ENCODE peak calls at places on chromosomes 4 and X, in five cellular contexts. One of them, this sample, is unnamed.

GRCh38 chr4:189313064-189313463 is 627.6 kb upstream of the FRG1 start:
- DNase-seq in K562: no peak
- DNase-seq in HCT116: no peak
- DNase-seq in GM12878: no peak
- DNase-seq in SK-N-SH: no peak
- DNase-seq in this sample: no peak

GRCh38 chr4:141497627-141498026 is 138.8 kb upstream of the IL15 start:
- DNase-seq in K562: no peak
- DNase-seq in HCT116: no peak
- DNase-seq in GM12878: peak
- DNase-seq in SK-N-SH: no peak
- DNase-seq in this sample: no peak

GRCh38 chrX:20594985-20595384 is 328.3 kb upstream of the RPS6KA3 start:
- DNase-seq in K562: no peak
- DNase-seq in HCT116: peak
- DNase-seq in GM12878: no peak
- DNase-seq in SK-N-SH: no peak
- DNase-seq in this sample: peak

GRCh38 chrX:133490955-133491354 is 75.7 kb upstream of the GPC4 start:
- DNase-seq in K562: no peak
- DNase-seq in HCT116: no peak
- DNase-seq in GM12878: no peak
- DNase-seq in SK-N-SH: no peak
- DNase-seq in this sample: no peak

GRCh38 chr4:112517067-112517588 is 1.1 kb upstream of the NEUROG2 start:
- DNase-seq in K562: peak
- DNase-seq in HCT116: no peak
- DNase-seq in GM12878: peak
- DNase-seq in SK-N-SH: peak
- DNase-seq in this sample: peak

GRCh38 chr4:19844436-19844835 is 407.3 kb upstream of the SLIT2 start:
- DNase-seq in K562: no peak
- DNase-seq in HCT116: no peak
- DNase-seq in GM12878: no peak
- DNase-seq in SK-N-SH: no peak
- DNase-seq in this sample: no peak

GRCh38 chrX:110173192-110174175 is 144.4 kb downstream of the AMMECR1 start:
- DNase-seq in K562: no peak
- DNase-seq in HCT116: no peak
- DNase-seq in GM12878: no peak
- DNase-seq in SK-N-SH: no peak
- DNase-seq in this sample: no peak

GRCh38 chr4:140884431-140885058 is 128.4 kb upstream of the TBC1D9 start:
- DNase-seq in K562: peak
- DNase-seq in HCT116: peak
- DNase-seq in GM12878: peak
- DNase-seq in SK-N-SH: peak
- DNase-seq in this sample: peak

GRCh38 chr4:139761461-139761860 is 95.8 kb downstream of the MGST2 start:
- DNase-seq in K562: peak
- DNase-seq in HCT116: peak
- DNase-seq in GM12878: no peak
- DNase-seq in SK-N-SH: peak
- DNase-seq in this sample: peak

GRCh38 chr4:178450614-178451013 is 1008.4 kb upstream of the AGA start:
- DNase-seq in K562: no peak
- DNase-seq in HCT116: no peak
- DNase-seq in GM12878: no peak
- DNase-seq in SK-N-SH: no peak
- DNase-seq in this sample: no peak

GRCh38 chr4:178448372-178449040 is 1006.3 kb upstream of the AGA start:
- DNase-seq in K562: no peak
- DNase-seq in HCT116: no peak
- DNase-seq in GM12878: no peak
- DNase-seq in SK-N-SH: no peak
- DNase-seq in this sample: no peak

DNA sequence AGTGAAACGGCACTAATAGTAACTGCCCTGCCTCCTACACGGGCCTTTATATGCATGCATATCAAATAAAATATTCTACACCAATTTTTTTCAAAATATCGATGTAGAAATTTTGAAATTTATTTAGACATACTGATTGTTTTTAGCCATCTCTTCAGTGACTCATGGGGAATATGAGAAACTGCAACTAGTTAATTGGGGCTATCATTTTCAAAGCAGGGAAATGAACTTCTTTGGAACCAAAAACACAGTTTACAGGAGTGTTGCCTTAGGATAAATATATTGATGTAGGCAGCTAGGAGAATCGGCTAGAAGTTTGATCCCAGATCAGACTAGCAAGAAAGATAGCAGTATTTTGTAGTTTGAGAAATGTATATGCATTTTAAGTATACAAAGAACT is 1010.8 kb upstream of the AGA start:
- DNase-seq in K562: no peak
- DNase-seq in HCT116: no peak
- DNase-seq in GM12878: no peak
- DNase-seq in SK-N-SH: no peak
- DNase-seq in this sample: no peak
- H2AFZ ChIP-seq in K562: no peak
- H2AFZ ChIP-seq in HCT116: no peak
- H2AFZ ChIP-seq in GM12878: no peak
- H2AFZ ChIP-seq in SK-N-SH: no peak
- H2AFZ ChIP-seq in this sample: no peak

DNA sequence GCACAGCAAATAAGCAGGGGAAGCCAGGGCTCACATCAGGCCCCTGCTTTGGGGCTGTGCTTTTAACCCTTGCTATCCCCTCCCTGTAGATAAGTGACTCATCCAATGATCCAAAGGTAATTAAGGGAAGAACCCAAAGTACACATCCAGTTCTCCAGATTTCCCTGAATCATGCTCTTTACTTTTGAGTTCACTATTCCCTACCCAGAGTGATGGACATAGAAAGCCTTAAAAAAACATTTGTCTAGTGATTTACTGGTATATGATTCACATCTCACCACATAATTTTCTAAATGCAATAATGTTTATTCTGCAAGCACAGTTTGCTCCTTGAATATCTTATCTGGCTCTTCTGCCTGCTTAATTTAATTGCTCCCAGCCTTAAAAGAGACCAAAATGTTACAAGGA is 136.2 kb downstream of the PPP3CA start:
- DNase-seq in K562: no peak
- DNase-seq in HCT116: no peak
- DNase-seq in GM12878: no peak
- DNase-seq in SK-N-SH: no peak
- DNase-seq in this sample: peak
- TF ChIP-seq POLR2AphosphoS5 in K562: no peak
- TF ChIP-seq POLR2AphosphoS5 in HCT116: no peak
- TF ChIP-seq POLR2AphosphoS5 in GM12878: no peak
- TF ChIP-seq POLR2AphosphoS5 in SK-N-SH: no peak
- TF ChIP-seq POLR2AphosphoS5 in this sample: no peak

GRCh38 chr4:23815351-23815750 is 74.5 kb downstream of the PPARGC1A start:
- DNase-seq in K562: no peak
- DNase-seq in HCT116: no peak
- DNase-seq in GM12878: no peak
- DNase-seq in SK-N-SH: no peak
- DNase-seq in this sample: no peak

GRCh38 chr4:23819041-23819511 is 70.8 kb downstream of the PPARGC1A start:
- DNase-seq in K562: no peak
- DNase-seq in HCT116: no peak
- DNase-seq in GM12878: no peak
- DNase-seq in SK-N-SH: no peak
- DNase-seq in this sample: no peak

GRCh38 chr4:23818097-23818648 is 71.7 kb downstream of the PPARGC1A start:
- DNase-seq in K562: no peak
- DNase-seq in HCT116: no peak
- DNase-seq in GM12878: no peak
- DNase-seq in SK-N-SH: no peak
- DNase-seq in this sample: no peak

GRCh38 chr4:23811045-23811620 is 78.7 kb downstream of the PPARGC1A start:
- DNase-seq in K562: no peak
- DNase-seq in HCT116: no peak
- DNase-seq in GM12878: no peak
- DNase-seq in SK-N-SH: no peak
- DNase-seq in this sample: no peak

GRCh38 chr4:23814606-23815005 is 75.2 kb downstream of the PPARGC1A start:
- DNase-seq in K562: no peak
- DNase-seq in HCT116: no peak
- DNase-seq in GM12878: no peak
- DNase-seq in SK-N-SH: no peak
- DNase-seq in this sample: no peak
- TF ChIP-seq REST in K562: no peak
- TF ChIP-seq REST in HCT116: no peak
- TF ChIP-seq REST in GM12878: no peak
- TF ChIP-seq REST in SK-N-SH: no peak
- TF ChIP-seq REST in this sample: no peak

GRCh38 chrX:129540725-129541184 is 696 bp downstream of the OCRL start:
- DNase-seq in K562: peak
- DNase-seq in HCT116: no peak
- DNase-seq in GM12878: no peak
- DNase-seq in SK-N-SH: no peak
- DNase-seq in this sample: peak
- H2AFZ ChIP-seq in K562: peak
- H2AFZ ChIP-seq in HCT116: no peak
- H2AFZ ChIP-seq in GM12878: peak
- H2AFZ ChIP-seq in SK-N-SH: peak
- H2AFZ ChIP-seq in this sample: peak

DNA sequence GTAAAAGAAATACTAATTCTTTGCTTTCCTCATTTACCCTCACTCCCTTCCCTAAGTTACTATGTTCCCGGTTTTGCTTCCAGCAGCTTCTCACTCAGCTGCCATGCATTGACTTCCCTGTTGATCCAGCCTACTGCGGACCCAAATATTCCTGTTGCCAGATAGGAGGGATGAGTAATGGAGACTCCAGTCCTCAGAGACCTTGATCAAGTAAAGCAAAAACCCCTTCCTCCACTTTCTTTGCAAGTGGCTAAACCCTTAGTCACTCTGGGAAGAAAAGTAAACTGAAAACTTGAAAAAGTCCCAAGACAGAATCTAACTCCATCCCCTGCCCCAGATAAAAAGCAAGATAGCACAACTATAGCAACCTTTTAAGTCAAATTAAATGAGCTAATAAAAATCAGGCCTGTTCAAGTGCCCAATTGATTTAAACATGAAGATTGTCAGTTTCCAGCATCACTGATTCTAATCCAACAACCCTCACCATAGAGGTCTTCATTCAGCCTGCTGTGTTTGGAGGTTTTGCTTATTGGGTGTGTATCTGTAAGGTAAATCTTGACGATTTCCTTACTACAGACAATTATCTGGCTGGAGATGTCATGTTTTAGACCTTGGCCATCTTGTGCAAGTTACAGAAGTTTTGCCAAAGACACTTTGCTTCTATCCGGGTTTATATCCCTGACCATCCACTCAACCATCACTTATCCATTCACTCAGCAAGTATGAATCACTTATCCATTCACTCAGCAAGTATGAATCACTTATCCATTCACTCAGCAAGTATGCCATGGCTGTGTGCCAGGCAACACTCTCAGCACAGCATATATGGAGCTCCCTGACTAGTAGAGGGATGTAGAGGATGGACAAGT is 17.6 kb downstream of the FGFBP1 start:
- DNase-seq in K562: no peak
- DNase-seq in HCT116: peak
- DNase-seq in GM12878: no peak
- DNase-seq in SK-N-SH: no peak
- DNase-seq in this sample: no peak
- TF ChIP-seq POLR2AphosphoS5 in K562: no peak
- TF ChIP-seq POLR2AphosphoS5 in HCT116: peak
- TF ChIP-seq POLR2AphosphoS5 in GM12878: no peak
- TF ChIP-seq POLR2AphosphoS5 in SK-N-SH: peak
- TF ChIP-seq POLR2AphosphoS5 in this sample: no peak